ENCODE peak calls at places on chromosomes 1 and 21, in nine cellular contexts. Q, L, F, O, E, N, S, J and D are unnamed samples.

GRCh38 chr1:159076753-159077656 is at the start of gene AIM2:
- DNase-seq in Q (peak), L (peak), F (no peak), O (peak), E (no peak), N (peak), S (peak), J (no peak), D (no peak)

GRCh38 chr1:150194381-150195031 is 41.4 kb downstream of the ANP32E start:
- DNase-seq in Q (no peak), L (no peak), F (no peak), O (no peak), E (no peak), N (no peak), S (peak), J (no peak), D (no peak)

GRCh38 chr1:187445066-187445465 is 616.3 kb downstream of the PLA2G4A start:
- DNase-seq in Q (no peak), L (no peak), F (no peak), O (peak), E (peak), N (no peak), S (peak), J (no peak), D (no peak)

GRCh38 chr21:33840771-33841170 is 74.8 kb downstream of the ATP5PO start:
- DNase-seq in Q (no peak), L (no peak), F (no peak), O (no peak), E (no peak), N (no peak), S (peak), J (no peak), D (peak)

GRCh38 chr1:205577874-205578658 is 53.7 kb downstream of the ELK4 start:
- DNase-seq in Q (no peak), L (no peak), F (no peak), O (peak), E (no peak), N (no peak), S (no peak), J (no peak), D (no peak)

GRCh38 chr21:44024257-44024656 is 12.1 kb downstream of the TRAPPC10 start:
- DNase-seq in Q (no peak), L (no peak), F (no peak), O (no peak), E (no peak), N (peak), S (no peak), J (no peak), D (no peak)

GRCh38 chr1:177163844-177164379 is 600 bp downstream of the ASTN1 start:
- DNase-seq in Q (no peak), L (no peak), F (peak), O (no peak), E (no peak), N (no peak), S (no peak), J (no peak), D (no peak)

GRCh38 chr1:44355582-44356305 is 687 bp upstream of the ERI3 start:
- DNase-seq in Q (no peak), L (no peak), F (no peak), O (no peak), E (no peak), N (no peak), S (no peak), J (no peak), D (no peak)

GRCh38 chr1:51313961-51314777 is 16.2 kb downstream of the TTC39A start:
- DNase-seq in Q (peak), L (no peak), F (no peak), O (peak), E (peak), N (no peak), S (peak), J (no peak), D (no peak)

GRCh38 chr1:183318433-183318832 is 99.7 kb downstream of the NMNAT2 start:
- DNase-seq in Q (peak), L (no peak), F (no peak), O (peak), E (peak), N (no peak), S (peak), J (no peak), D (peak)

GRCh38 chr1:8182034-8182761 is 135.7 kb upstream of the SLC45A1 start:
- DNase-seq in Q (no peak), L (no peak), F (no peak), O (peak), E (peak), N (peak), S (peak), J (no peak), D (no peak)

GRCh38 chr1:178011101-178011828 is 41.4 kb upstream of the SEC16B start:
- DNase-seq in Q (peak), L (no peak), F (no peak), O (peak), E (peak), N (no peak), S (peak), J (no peak), D (no peak)

GRCh38 chr1:160361199-160361598 is 5.7 kb upstream of the NHLH1 start:
- DNase-seq in Q (no peak), L (no peak), F (no peak), O (no peak), E (no peak), N (no peak), S (no peak), J (no peak), D (no peak)

GRCh38 chr1:13469343-13469742 is 44.5 kb downstream of the LRRC38 start:
- DNase-seq in Q (no peak), L (no peak), F (peak), O (peak), E (peak), N (no peak), S (no peak), J (no peak), D (no peak)

GRCh38 chr1:7117599-7118281 is 332.5 kb downstream of the CAMTA1 start:
- DNase-seq in Q (peak), L (peak), F (peak), O (peak), E (peak), N (no peak), S (peak), J (no peak), D (no peak)

GRCh38 chr1:202046227-202046626 is 35.8 kb downstream of the ELF3 start:
- DNase-seq in Q (no peak), L (no peak), F (no peak), O (no peak), E (no peak), N (no peak), S (no peak), J (no peak), D (no peak)

GRCh38 chr1:159949891-159950480 is 4.1 kb downstream of the SLAMF9 start:
- DNase-seq in Q (no peak), L (no peak), F (no peak), O (no peak), E (no peak), N (no peak), S (no peak), J (no peak), D (no peak)

GRCh38 chr21:23016617-23017016 is 2018.4 kb downstream of the NCAM2 start:
- DNase-seq in Q (no peak), L (no peak), F (peak), O (no peak), E (no peak), N (no peak), S (no peak), J (no peak), D (no peak)